ENCODE peak calls at places on chromosomes 11 and 22, in six cellular contexts. Y is HCT116, Z is endothelial cell, P is transverse colon, C is progenitor cell of endocrine pancreas, E is fibroblast of pulmonary artery. J is an unnamed sample.

GRCh38 chr11:67056640-67057409 is at the start of gene RHOD:
- DNase-seq in Y (no peak), Z (peak), P (peak), C (peak), E (no peak), J (peak)

GRCh38 chr11:13463779-13464290 is 813 bp upstream of the BTBD10 start:
- DNase-seq in Y (no peak), Z (no peak), P (no peak), C (no peak), E (no peak), J (no peak)

GRCh38 chr11:76793834-76794291 is 10.7 kb downstream of the TSKU start:
- DNase-seq in Y (no peak), Z (no peak), P (no peak), C (no peak), E (no peak), J (no peak)

GRCh38 chr22:45318558-45319318 is 9.0 kb downstream of the FAM118A start:
- DNase-seq in Y (no peak), Z (no peak), P (no peak), C (no peak), E (peak), J (peak)

GRCh38 chr11:33701831-33702230 is 1.2 kb upstream of the C11orf91 start:
- DNase-seq in Y (no peak), Z (no peak), P (no peak), C (no peak), E (peak), J (no peak)

GRCh38 chr22:32055069-32055468 is 12.0 kb downstream of the SLC5A1 start:
- DNase-seq in Y (no peak), Z (no peak), P (no peak), C (no peak), E (no peak), J (no peak)

GRCh38 chr11:46948378-46949131 is 12.0 kb downstream of the CSTPP1 start:
- DNase-seq in Y (no peak), Z (no peak), P (peak), C (no peak), E (peak), J (no peak)

GRCh38 chr11:623999-624704 is 603 bp downstream of the CDHR5 start:
- DNase-seq in Y (peak), Z (no peak), P (peak), C (no peak), E (no peak), J (no peak)

GRCh38 chr11:34029176-34029575 is 22.4 kb upstream of the CAPRIN1 start:
- DNase-seq in Y (no peak), Z (no peak), P (peak), C (no peak), E (peak), J (no peak)

GRCh38 chr11:46826310-46827044 is 19.6 kb downstream of the CKAP5 start:
- DNase-seq in Y (peak), Z (peak), P (peak), C (peak), E (peak), J (peak)

GRCh38 chr11:18012906-18013781 is at the start of gene SERGEF:
- DNase-seq in Y (peak), Z (peak), P (peak), C (peak), E (peak), J (peak)

GRCh38 chr11:130796828-130797227 is 119.5 kb downstream of the SNX19 start:
- DNase-seq in Y (no peak), Z (no peak), P (no peak), C (no peak), E (no peak), J (no peak)

GRCh38 chr22:46929046-46929688 is 166.7 kb downstream of the TBC1D22A start:
- DNase-seq in Y (no peak), Z (no peak), P (no peak), C (no peak), E (no peak), J (no peak)

GRCh38 chr11:113189909-113190667 is 124.3 kb upstream of the TTC12 start:
- DNase-seq in Y (no peak), Z (no peak), P (no peak), C (no peak), E (peak), J (peak)

GRCh38 chr11:116343270-116343669 is 429.5 kb downstream of the BUD13 start:
- DNase-seq in Y (no peak), Z (no peak), P (no peak), C (no peak), E (no peak), J (no peak)

GRCh38 chr11:84558085-84558905 is 1068.8 kb downstream of the DLG2 start:
- DNase-seq in Y (peak), Z (peak), P (peak), C (no peak), E (peak), J (peak)

GRCh38 chr22:21967693-21968271 is 14.8 kb downstream of the TOP3B start:
- DNase-seq in Y (no peak), Z (no peak), P (no peak), C (no peak), E (no peak), J (no peak)

GRCh38 chr11:5767056-5767455 is 13.0 kb downstream of the OR52N4 start:
- DNase-seq in Y (no peak), Z (no peak), P (no peak), C (no peak), E (no peak), J (no peak)

GRCh38 chr22:20437253-20438065 is at the start of gene SCARF2:
- DNase-seq in Y (no peak), Z (peak), P (peak), C (peak), E (peak), J (no peak)

GRCh38 chr11:45146072-45147016 is at the start of gene PRDM11:
- DNase-seq in Y (peak), Z (peak), P (peak), C (peak), E (peak), J (peak)

GRCh38 chr11:86459002-86459385 is 84.3 kb downstream of the CCDC81 start:
- DNase-seq in Y (no peak), Z (no peak), P (no peak), C (no peak), E (peak), J (no peak)

GRCh38 chr11:6315811-6316425 is 4.4 kb downstream of the CAVIN3 start:
- DNase-seq in Y (peak), Z (peak), P (peak), C (peak), E (peak), J (peak)

DNA sequence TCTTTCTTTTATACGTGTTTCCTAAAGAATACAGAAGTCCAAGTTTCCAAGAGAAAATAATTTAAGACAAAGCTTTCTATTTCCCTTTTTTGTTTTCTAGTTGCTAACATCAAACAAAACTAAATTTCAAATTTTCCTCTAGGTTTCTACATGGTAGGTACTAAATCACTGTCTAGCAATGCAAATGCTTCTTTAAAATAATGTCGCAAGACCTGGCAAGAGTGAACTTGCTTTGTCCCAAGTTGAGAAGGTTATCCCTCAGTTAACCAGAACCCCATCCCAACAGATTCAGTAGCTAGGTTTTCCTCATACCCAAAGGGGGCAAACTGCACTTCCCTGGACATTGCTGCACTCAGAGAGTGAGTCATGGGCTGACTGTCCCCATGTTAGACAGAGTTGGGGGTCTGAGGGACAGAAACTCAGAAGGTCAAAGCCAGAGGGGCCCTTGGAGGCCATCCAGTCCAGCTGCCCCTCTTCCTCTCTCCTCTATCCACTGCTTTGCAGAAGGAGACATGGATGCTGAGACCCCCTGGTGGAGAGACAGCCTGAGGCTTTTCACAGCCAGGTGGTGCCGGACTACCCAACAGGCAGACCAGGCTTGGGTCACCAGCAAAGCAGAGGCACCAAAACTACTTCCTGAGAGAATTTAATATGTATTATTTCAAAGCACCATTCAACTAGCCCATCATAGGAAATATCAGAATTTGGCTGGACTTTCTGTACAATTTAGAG is 23.1 kb downstream of the OR2AT4 start:
- DNase-seq in Y (no peak), Z (no peak), P (no peak), C (no peak), E (no peak), J (no peak)
- TF ChIP-seq CTCF in Y (peak), Z (no peak), P (no peak), C (peak), E (no peak), J (no peak)

GRCh38 chr11:64344721-64345120 is 4.7 kb downstream of the CCDC88B start:
- DNase-seq in Y (no peak), Z (no peak), P (no peak), C (no peak), E (no peak), J (no peak)

GRCh38 chr11:64344160-64344559 is 4.2 kb downstream of the CCDC88B start:
- DNase-seq in Y (no peak), Z (no peak), P (no peak), C (no peak), E (no peak), J (no peak)

GRCh38 chr11:64342869-64343739 is 3.1 kb downstream of the CCDC88B start:
- DNase-seq in Y (no peak), Z (no peak), P (no peak), C (no peak), E (no peak), J (no peak)

GRCh38 chr11:64341851-64342791 is 2.1 kb downstream of the CCDC88B start:
- DNase-seq in Y (peak), Z (peak), P (peak), C (peak), E (peak), J (peak)

GRCh38 chr11:64343740-64344133 is 3.7 kb downstream of the CCDC88B start:
- DNase-seq in Y (no peak), Z (no peak), P (peak), C (no peak), E (no peak), J (peak)
- TF ChIP-seq CTCF in Y (no peak), Z (no peak), P (peak), C (peak), E (peak), J (peak)

GRCh38 chr22:37690901-37691504 is 4.9 kb downstream of the NOL12 start:
- DNase-seq in Y (no peak), Z (no peak), P (no peak), C (no peak), E (no peak), J (no peak)

GRCh38 chr22:37701121-37701786 is 4.4 kb downstream of the TRIOBP start:
- DNase-seq in Y (no peak), Z (no peak), P (no peak), C (no peak), E (peak), J (no peak)

GRCh38 chr22:37697540-37697835 is 640 bp downstream of the TRIOBP start:
- DNase-seq in Y (no peak), Z (no peak), P (no peak), C (no peak), E (no peak), J (no peak)

GRCh38 chr22:37692627-37693285 is 4.1 kb upstream of the TRIOBP start:
- DNase-seq in Y (no peak), Z (no peak), P (no peak), C (no peak), E (no peak), J (no peak)

DNA sequence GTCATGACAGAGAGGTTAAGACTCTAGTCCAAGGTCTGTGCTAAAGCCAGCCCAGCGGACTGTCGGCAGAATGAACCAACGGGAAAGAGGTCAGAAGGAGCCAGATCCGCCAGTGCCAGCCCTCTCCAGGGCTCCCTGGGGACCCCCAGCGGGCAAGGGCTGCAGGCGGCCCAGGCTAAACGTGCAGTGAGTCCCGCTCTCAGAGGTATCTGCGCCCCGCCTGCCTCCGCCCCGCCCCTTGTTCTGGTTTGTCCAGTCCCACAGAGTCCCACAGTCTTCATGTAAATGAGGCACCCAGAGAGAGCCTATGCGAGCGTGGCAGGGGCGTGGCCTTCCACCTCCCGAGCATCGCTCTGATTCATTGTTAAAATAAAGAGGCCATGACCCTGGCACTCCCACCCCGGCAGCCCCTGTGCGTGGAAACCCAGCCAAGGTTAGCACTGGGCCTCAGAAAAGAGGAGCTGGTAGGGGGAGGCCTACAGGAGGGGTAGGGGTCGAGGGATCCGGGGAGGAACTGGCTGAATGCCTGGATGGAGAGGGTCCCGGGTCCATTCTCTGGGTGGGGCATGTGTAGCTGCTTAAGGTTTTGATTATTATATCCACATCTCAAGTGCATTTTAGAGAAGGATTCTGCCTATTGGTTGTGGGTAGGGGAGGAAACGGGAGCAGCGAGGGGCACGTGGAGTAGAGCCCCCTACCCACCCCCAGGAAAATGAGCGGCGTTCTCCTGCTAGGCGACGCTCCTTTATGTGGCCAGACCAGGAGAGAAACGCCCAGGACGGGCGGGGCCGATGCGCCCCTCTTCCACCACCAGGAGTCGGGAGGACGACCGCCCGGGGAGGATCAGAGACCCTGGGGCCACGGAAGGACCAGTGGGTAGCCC is at the start of gene TRIOBP:
- DNase-seq in Y (peak), Z (peak), P (peak), C (peak), E (peak), J (peak)
- TF ChIP-seq CTCF in Y (peak), Z (no peak), P (peak), C (peak), E (peak), J (peak)

DNA sequence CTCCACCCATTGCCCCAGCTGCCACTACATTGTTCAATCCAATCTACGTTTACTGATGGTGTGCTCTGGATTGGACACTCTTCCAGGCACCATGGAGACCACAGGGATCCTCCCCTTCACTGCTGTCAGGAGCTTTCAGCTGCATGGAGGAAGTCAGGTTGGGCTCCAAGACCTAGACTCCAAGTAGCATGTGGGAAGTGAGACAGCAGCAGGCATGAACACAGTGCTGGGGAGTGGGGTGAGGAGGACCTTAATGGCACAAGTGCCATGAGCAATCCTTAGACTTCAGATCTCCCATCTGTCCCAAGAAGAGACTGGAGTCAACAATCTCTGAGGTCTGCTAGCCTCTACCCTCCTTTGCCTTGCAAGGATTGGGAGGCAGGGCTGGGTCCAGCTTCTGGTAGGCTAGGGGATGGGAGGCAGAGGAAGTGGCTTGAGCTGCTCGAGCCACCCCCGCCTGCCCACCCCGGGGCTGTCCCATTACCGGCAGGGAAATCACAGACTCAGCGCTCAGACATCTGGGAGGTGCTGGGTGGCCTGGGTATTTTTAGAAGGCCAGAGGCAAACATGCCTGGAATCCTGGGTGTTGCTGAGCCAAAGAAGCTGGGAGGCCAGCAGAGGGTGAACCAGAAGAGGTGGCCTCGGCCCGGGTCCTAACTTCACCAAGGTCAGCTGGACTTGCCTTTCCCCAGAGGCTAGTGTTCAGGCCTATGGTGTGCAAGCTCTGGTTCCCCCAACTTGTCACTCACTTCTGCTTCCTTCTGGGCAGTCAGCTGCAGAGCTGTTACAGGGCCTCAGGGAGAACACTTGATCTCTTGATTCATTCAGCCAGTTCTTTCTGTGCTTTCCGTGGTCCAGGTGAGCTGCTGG is 15.3 kb upstream of the FCHSD2 start:
- DNase-seq in Y (no peak), Z (no peak), P (peak), C (no peak), E (peak), J (peak)
- TF ChIP-seq CTCF in Y (no peak), Z (no peak), P (no peak), C (no peak), E (no peak), J (no peak)

GRCh38 chr11:27700351-27701261 is at the start of gene BDNF:
- DNase-seq in Y (no peak), Z (no peak), P (peak), C (peak), E (peak), J (no peak)

GRCh38 chr11:27710536-27710935 is 10.3 kb upstream of the BDNF start:
- DNase-seq in Y (no peak), Z (no peak), P (no peak), C (no peak), E (no peak), J (no peak)

GRCh38 chr11:27703453-27703852 is 3.2 kb upstream of the BDNF start:
- DNase-seq in Y (no peak), Z (no peak), P (no peak), C (no peak), E (peak), J (no peak)

GRCh38 chr11:27701262-27702105 is 1.2 kb upstream of the BDNF start:
- DNase-seq in Y (no peak), Z (no peak), P (peak), C (no peak), E (peak), J (no peak)

GRCh38 chr11:27705873-27706820 is 5.9 kb upstream of the BDNF start:
- DNase-seq in Y (no peak), Z (no peak), P (no peak), C (no peak), E (peak), J (no peak)
- TF ChIP-seq CTCF in Y (peak), Z (peak), P (peak), C (peak), E (peak), J (peak)

DNA sequence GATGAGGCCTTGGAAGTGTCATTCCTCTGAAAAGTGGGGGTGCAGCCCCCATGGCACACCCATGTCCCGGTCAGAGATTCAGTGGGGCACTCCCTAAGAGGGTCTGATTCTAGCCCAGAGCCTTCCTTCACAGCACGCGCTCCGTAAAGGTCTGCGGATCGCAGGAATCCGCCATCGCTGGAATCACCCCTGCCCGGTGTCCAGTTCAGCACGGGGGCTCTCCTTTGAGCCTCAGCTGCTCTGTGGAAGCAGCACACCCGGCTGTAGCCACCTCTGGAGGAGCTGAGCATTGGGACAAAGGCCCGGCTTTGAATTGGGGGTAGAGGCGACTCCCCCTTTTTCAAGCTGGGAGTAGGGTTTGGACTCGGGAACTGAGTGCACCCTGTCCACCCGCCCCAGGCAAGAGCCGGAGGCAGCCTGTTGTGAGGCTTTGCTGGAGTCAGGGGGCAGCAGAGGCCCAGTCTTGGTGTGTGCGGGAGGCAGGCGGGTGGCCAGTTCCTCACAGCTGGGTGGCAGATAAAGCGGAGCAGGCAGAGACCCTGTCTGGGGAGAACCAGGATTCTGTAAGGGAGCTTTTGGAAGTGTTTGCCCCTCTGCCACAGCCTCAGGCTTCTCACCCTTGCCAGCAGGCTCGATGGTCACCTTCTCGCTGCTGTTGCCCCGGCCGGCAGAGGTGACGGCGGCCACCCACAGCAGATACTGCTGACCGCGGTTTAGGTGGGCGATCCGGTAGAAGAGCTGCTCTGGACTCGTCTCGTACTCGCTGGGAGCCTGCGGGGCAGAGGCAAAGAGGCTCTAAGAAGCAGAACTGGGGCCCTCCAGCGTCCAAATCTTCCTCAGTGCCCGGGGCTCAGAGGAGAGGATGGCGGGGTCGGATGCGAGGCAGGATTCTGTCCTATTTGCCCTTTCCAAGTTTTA is 115.9 kb downstream of the CEP164 start:
- DNase-seq in Y (no peak), Z (peak), P (peak), C (peak), E (peak), J (peak)
- TF ChIP-seq CTCF in Y (peak), Z (peak), P (peak), C (peak), E (peak), J (peak)